ENCODE peak calls at places on chromosomes 2 and 18, in four cellular contexts. O is natural killer cell; R is hepatocyte; F is CD4-positive, alpha-beta T cell. W is an unnamed sample.

GRCh38 chr18:59582395-59582794 is 114.8 kb downstream of the CCBE1 start:
- DNase-seq in O (no peak), R (no peak), F (no peak), W (no peak)

GRCh38 chr2:98359986-98360385 is 13.7 kb downstream of the CNGA3 start:
- DNase-seq in O (no peak), R (no peak), F (no peak), W (no peak)

GRCh38 chr2:147829106-147829505 is 15.7 kb upstream of the ACVR2A start:
- DNase-seq in O (no peak), R (peak; percentile 24), F (no peak), W (no peak)

GRCh38 chr2:64145760-64146159 is 1.5 kb upstream of the PELI1 start:
- DNase-seq in O (no peak), R (no peak), F (no peak), W (no peak)

GRCh38 chr2:46339676-46340459 is 42.7 kb downstream of the EPAS1 start:
- DNase-seq in O (no peak), R (peak; percentile 57), F (no peak), W (no peak)

GRCh38 chr2:221204699-221205098 is 367.4 kb downstream of the EPHA4 start:
- DNase-seq in O (no peak), R (peak; percentile 18), F (no peak), W (no peak)

GRCh38 chr2:17658251-17658843 is 95.3 kb downstream of the SMC6 start:
- DNase-seq in O (no peak), R (no peak), F (no peak), W (no peak)

GRCh38 chr2:102355526-102356380 is at the start of gene IL18R1:
- DNase-seq in O (peak; percentile 75), R (peak; percentile 92), F (peak; percentile 53), W (peak; percentile 88)

GRCh38 chr2:113198790-113199612 is 25.2 kb downstream of the PSD4 start:
- DNase-seq in O (peak; percentile 61), R (peak; percentile 93), F (peak; percentile 71), W (peak; percentile 94)

GRCh38 chr18:13831864-13832508 is 8.0 kb downstream of the MC5R start:
- DNase-seq in O (no peak), R (no peak), F (no peak), W (no peak)

GRCh38 chr2:219308142-219309093 is 783 bp downstream of the PTPRN start:
- DNase-seq in O (peak; percentile 67), R (peak; percentile 88), F (peak; percentile 54), W (peak; percentile 85)

GRCh38 chr2:206558492-206558891 is 83.8 kb upstream of the FAM237A start:
- DNase-seq in O (no peak), R (no peak), F (no peak), W (no peak)

GRCh38 chr2:128425731-128426620 is 107.3 kb upstream of the HS6ST1 start:
- DNase-seq in O (no peak), R (no peak), F (no peak), W (no peak)

GRCh38 chr2:216687646-216688045 is 7.7 kb downstream of the IGFBP5 start:
- DNase-seq in O (no peak), R (no peak), F (no peak), W (no peak)

GRCh38 chr2:225010804-225011203 is 31.5 kb downstream of the DOCK10 start:
- DNase-seq in O (no peak), R (no peak), F (no peak), W (no peak)

GRCh38 chr2:88038263-88039105 is 17.1 kb downstream of the KRCC1 start:
- DNase-seq in O (no peak), R (peak; percentile 33), F (no peak), W (no peak)

GRCh38 chr2:158968396-158969161 is at the start of gene TANC1:
- DNase-seq in O (peak; percentile 39), R (peak; percentile 97), F (peak; percentile 6), W (peak; percentile 97)

GRCh38 chr2:212815453-212815852 is 276.9 kb upstream of the ERBB4 start:
- DNase-seq in O (no peak), R (no peak), F (no peak), W (no peak)

GRCh38 chr2:207235621-207236020 is 69.9 kb upstream of the KLF7 start:
- DNase-seq in O (no peak), R (no peak), F (no peak), W (no peak)

DNA sequence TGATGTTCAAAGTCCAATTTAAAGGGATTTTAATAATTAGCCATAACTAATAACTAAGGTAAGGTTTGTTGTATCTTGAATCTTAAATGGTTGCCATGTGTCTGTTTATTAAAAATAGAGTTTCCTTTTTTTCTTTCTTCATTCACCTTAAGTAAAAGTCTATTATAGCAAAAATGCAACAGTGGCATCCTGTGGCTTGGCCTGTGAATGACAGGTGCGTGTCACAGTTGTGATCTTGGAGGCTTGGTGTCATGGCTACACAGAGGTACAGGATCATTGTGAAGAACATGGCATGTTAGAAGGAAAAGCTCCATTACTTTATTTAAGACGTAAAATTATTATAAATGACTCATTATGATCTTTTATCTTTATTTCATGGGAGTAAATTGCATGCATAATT is 246.1 kb downstream of the BCL2 start:
- DNase-seq in O (no peak), R (no peak), F (no peak), W (no peak)
- TF ChIP-seq CTCF in O (peak; percentile 48), R (peak; percentile 18), F (no peak), W (no peak)

GRCh38 chr2:172336681-172337080 is 90.7 kb upstream of the ITGA6 start:
- DNase-seq in O (no peak), R (no peak), F (no peak), W (no peak)
- TF ChIP-seq CTCF in O (no peak), R (no peak), F (no peak), W (no peak)

DNA sequence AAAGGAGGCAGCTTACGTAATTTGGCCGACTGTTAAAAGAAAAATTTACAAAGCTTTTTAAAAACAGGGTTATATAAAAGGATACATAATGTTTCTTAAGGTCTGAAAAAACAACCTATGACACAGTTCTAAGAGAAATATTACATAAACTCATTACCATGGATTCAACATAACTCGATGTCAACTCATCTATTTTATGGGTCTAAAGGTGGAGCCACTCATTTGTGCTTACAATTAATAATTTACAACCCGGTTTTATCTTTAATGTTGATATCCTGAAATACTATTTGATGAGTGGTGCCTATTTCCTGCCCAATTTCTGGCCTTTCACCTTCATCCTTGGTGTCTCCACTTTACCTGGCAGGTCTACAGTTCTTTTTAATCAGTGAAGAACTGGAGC is 15.1 kb downstream of the USP40 start:
- DNase-seq in O (no peak), R (no peak), F (no peak), W (no peak)
- TF ChIP-seq CTCF in O (no peak), R (no peak), F (no peak), W (no peak)

DNA sequence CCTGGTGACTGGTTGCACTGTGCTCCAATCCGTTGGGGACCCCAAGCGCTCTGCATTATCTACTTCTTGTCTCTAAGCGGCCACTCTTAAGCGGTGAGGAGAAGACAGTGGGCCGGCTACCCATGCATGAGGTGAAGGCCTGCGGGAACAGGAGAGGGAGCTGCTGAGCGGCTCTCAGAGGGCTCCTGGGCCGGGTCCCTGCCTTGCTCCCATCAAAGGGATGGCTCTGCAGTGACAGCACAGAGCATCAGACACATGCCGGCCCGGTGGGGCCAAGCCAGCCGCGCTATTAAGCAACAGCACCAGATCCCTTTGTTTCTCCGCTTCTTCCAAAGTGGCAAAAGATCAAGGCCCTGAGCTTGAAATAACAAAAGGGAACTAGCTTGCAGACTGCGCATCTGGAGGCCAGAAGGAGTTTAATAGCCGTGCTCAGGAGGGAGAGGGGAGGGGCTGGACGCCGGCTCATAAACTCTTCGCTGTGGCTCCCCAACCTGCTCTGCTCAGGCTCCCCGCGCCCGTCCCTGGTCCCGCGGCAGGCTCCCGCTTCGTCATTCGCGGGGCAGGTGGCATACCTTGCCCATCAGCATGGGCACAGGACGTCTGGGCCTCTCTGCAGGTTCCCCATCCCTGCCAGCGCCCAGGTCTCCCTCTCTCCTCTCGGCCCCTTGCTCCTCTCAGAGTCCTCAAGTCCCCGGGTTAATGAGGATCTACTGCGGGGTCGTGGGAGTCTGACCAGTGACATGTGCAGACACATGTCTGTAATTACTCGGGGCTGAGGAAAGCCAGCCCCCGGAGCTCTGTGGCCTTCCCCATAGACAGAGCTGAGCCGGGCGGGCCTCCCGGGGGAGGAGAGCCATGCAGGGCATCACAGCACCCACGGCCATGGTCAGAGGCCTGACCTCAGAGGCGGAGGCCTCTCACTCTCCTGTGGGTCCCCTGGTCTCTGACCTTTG is 96.7 kb downstream of the ASB1 start:
- DNase-seq in O (no peak), R (peak; percentile 49), F (no peak), W (no peak)
- TF ChIP-seq CTCF in O (no peak), R (peak; percentile 38), F (no peak), W (peak; percentile 61)

W was measured in type B pancreatic cell.